ENCODE peak calls at places on chromosomes 12 and 14, in seven cellular contexts. E, B, K, M, D, R and X are unnamed samples.

GRCh38 chr14:47917344-47917954 is 242.0 kb upstream of the MDGA2 start:
- DNase-seq in E (no peak), B (peak; percentile 20), K (peak; percentile 61), M (no peak), D (no peak), R (no peak), X (no peak)

GRCh38 chr14:72737560-72737943 is 156.3 kb downstream of the DPF3 start:
- DNase-seq in E (no peak), B (no peak), K (no peak), M (no peak), D (no peak), R (no peak), X (no peak)

GRCh38 chr14:72663956-72664650 is 229.8 kb downstream of the DPF3 start:
- DNase-seq in E (no peak), B (no peak), K (no peak), M (no peak), D (no peak), R (no peak), X (no peak)

GRCh38 chr12:29082522-29082921 is 66.6 kb upstream of the FAR2 start:
- DNase-seq in E (no peak), B (no peak), K (no peak), M (no peak), D (no peak), R (no peak), X (no peak)

GRCh38 chr12:19196959-19197630 is 67.6 kb downstream of the PLEKHA5 start:
- DNase-seq in E (no peak), B (no peak), K (no peak), M (no peak), D (no peak), R (no peak), X (no peak)

GRCh38 chr12:48000878-48001321 is 3.4 kb downstream of the COL2A1 start:
- DNase-seq in E (no peak), B (no peak), K (peak; percentile 75), M (peak; percentile 59), D (peak; percentile 52), R (no peak), X (peak; percentile 46)

GRCh38 chr14:65134651-65135579 is 32.6 kb upstream of the MAX start:
- DNase-seq in E (no peak), B (no peak), K (no peak), M (no peak), D (no peak), R (no peak), X (no peak)

GRCh38 chr12:45713108-45713507 is 16.4 kb upstream of the ARID2 start:
- DNase-seq in E (no peak), B (no peak), K (no peak), M (no peak), D (no peak), R (no peak), X (no peak)

GRCh38 chr14:53545217-53545616 is 392.1 kb upstream of the DDHD1 start:
- DNase-seq in E (no peak), B (no peak), K (no peak), M (no peak), D (no peak), R (no peak), X (no peak)

GRCh38 chr14:102316048-102316745 is 3.3 kb upstream of the ZNF839 start:
- DNase-seq in E (no peak), B (peak; percentile 11), K (peak; percentile 67), M (no peak), D (no peak), R (no peak), X (no peak)

GRCh38 chr14:48382961-48383360 is 707.6 kb upstream of the MDGA2 start:
- DNase-seq in E (no peak), B (no peak), K (no peak), M (no peak), D (no peak), R (no peak), X (no peak)

GRCh38 chr12:104938371-104938770 is 19.7 kb downstream of the SLC41A2 start:
- DNase-seq in E (no peak), B (no peak), K (no peak), M (no peak), D (no peak), R (no peak), X (no peak)

GRCh38 chr14:56145965-56146364 is 27.8 kb downstream of the PELI2 start:
- DNase-seq in E (no peak), B (no peak), K (no peak), M (no peak), D (no peak), R (no peak), X (no peak)

GRCh38 chr12:53337998-53338397 is 1.8 kb upstream of the SP7 start:
- DNase-seq in E (peak; percentile 42), B (no peak), K (no peak), M (no peak), D (no peak), R (no peak), X (no peak)

GRCh38 chr12:104669851-104670337 is 213.1 kb downstream of the CHST11 start:
- DNase-seq in E (peak; percentile 68), B (peak; percentile 26), K (peak; percentile 54), M (peak; percentile 88), D (no peak), R (peak; percentile 53), X (peak; percentile 66)

GRCh38 chr12:39102474-39103209 is 197.3 kb upstream of the CPNE8 start:
- DNase-seq in E (no peak), B (no peak), K (no peak), M (no peak), D (no peak), R (no peak), X (no peak)

GRCh38 chr14:41718477-41719166 is 111.9 kb downstream of the LRFN5 start:
- DNase-seq in E (no peak), B (no peak), K (no peak), M (no peak), D (no peak), R (no peak), X (no peak)

GRCh38 chr14:75689012-75689411 is 28.0 kb downstream of the TTLL5 start:
- DNase-seq in E (peak; percentile 77), B (no peak), K (no peak), M (no peak), D (no peak), R (no peak), X (no peak)

GRCh38 chr12:51218607-51219161 is 822 bp upstream of the POU6F1 start:
- DNase-seq in E (no peak), B (no peak), K (peak; percentile 69), M (no peak), D (no peak), R (no peak), X (no peak)

GRCh38 chr12:57518920-57519757 is 1.2 kb downstream of the DDIT3 start:
- DNase-seq in E (peak; percentile 76), B (peak; percentile 9), K (peak; percentile 46), M (peak; percentile 78), D (no peak), R (no peak), X (peak; percentile 41)

GRCh38 chr14:93683241-93683640 is 105.0 kb downstream of the PRIMA1 start:
- DNase-seq in E (no peak), B (no peak), K (no peak), M (no peak), D (no peak), R (no peak), X (no peak)

GRCh38 chr12:54134850-54135249 is 53.9 kb downstream of the SMUG1 start:
- DNase-seq in E (no peak), B (no peak), K (peak; percentile 57), M (no peak), D (no peak), R (no peak), X (no peak)

GRCh38 chr14:63179383-63179782 is 24.9 kb upstream of the RHOJ start:
- DNase-seq in E (peak; percentile 54), B (no peak), K (no peak), M (no peak), D (no peak), R (no peak), X (no peak)

GRCh38 chr12:66403746-66404145 is 101.5 kb downstream of the HELB start:
- DNase-seq in E (no peak), B (peak; percentile 91), K (no peak), M (no peak), D (peak; percentile 54), R (no peak), X (no peak)

GRCh38 chr12:53481957-53482586 is 17.2 kb downstream of the MAP3K12 start:
- DNase-seq in E (no peak), B (peak; percentile 48), K (peak; percentile 33), M (peak; percentile 68), D (no peak), R (no peak), X (no peak)

GRCh38 chr14:65972346-65972745 is 513.8 kb upstream of the CCDC196 start:
- DNase-seq in E (no peak), B (no peak), K (no peak), M (no peak), D (no peak), R (no peak), X (no peak)

GRCh38 chr14:72982146-72982708 is 44.7 kb downstream of the ZFYVE1 start:
- DNase-seq in E (no peak), B (no peak), K (no peak), M (no peak), D (no peak), R (no peak), X (no peak)

GRCh38 chr14:68792022-68792829 is 641 bp downstream of the ZFP36L1 start:
- DNase-seq in E (no peak), B (peak; percentile 36), K (no peak), M (peak; percentile 78), D (no peak), R (peak; percentile 72), X (peak; percentile 51)
- H3K4me1 ChIP-seq in E (peaks cover 1% of the 10 kb centered on the region), B (peaks cover 7% of the 10 kb centered on the region), K (peaks cover 26% of the 10 kb centered on the region), M (no peaks in the 10 kb centered on the region), D (peaks cover 4% of the 10 kb centered on the region), R (peaks cover 35% of the 10 kb centered on the region), X (peaks cover 6% of the 10 kb centered on the region)

GRCh38 chr12:92149563-92149962 is 3.9 kb upstream of the BTG1 start:
- DNase-seq in E (no peak), B (peak; percentile 1), K (no peak), M (no peak), D (no peak), R (no peak), X (no peak)
- H3K4me3 ChIP-seq in E (no peak overlapping the region), B (no peak overlapping the region), K (no peak overlapping the region), M (no peak overlapping the region), D (no peak overlapping the region), R (no peak overlapping the region), X (no peak overlapping the region)

GRCh38 chr12:6333566-6333965 is 8.3 kb downstream of the TNFRSF1A start:
- DNase-seq in E (no peak), B (no peak), K (no peak), M (no peak), D (no peak), R (no peak), X (no peak)
- H3K36me3 ChIP-seq in E (peaks cover 8% of the 10 kb centered on the region), B (peaks cover 9% of the 10 kb centered on the region), K (peaks cover 9% of the 10 kb centered on the region), M (peaks cover 49% of the 10 kb centered on the region), D (peaks cover 13% of the 10 kb centered on the region), R (peaks cover 39% of the 10 kb centered on the region), X (peaks cover 36% of the 10 kb centered on the region)

GRCh38 chr12:91492648-91493047 is 310.0 kb upstream of the DCN start:
- DNase-seq in E (no peak), B (no peak), K (peak; percentile 5), M (no peak), D (no peak), R (no peak), X (no peak)

GRCh38 chr12:91496337-91496736 is 313.7 kb upstream of the DCN start:
- DNase-seq in E (no peak), B (no peak), K (peak; percentile 6), M (no peak), D (no peak), R (no peak), X (no peak)

GRCh38 chr12:91493308-91493707 is 310.7 kb upstream of the DCN start:
- DNase-seq in E (no peak), B (no peak), K (no peak), M (no peak), D (no peak), R (no peak), X (no peak)

GRCh38 chr12:91490667-91491309 is 308.2 kb upstream of the DCN start:
- DNase-seq in E (no peak), B (no peak), K (no peak), M (no peak), D (no peak), R (no peak), X (no peak)
- H3K4me1 ChIP-seq in E (no peaks in the 10 kb centered on the region), B (no peaks in the 10 kb centered on the region), K (no peaks in the 10 kb centered on the region), M (no peaks in the 10 kb centered on the region), D (no peaks in the 10 kb centered on the region), R (no peaks in the 10 kb centered on the region), X (no peaks in the 10 kb centered on the region)